ENCODE peak calls at places on chromosomes 1 and 21, in eight cellular contexts. P is IMR-90, C is breast epithelium, A is GM12892, F is tibial nerve, N is ovary, W is stomach, Q is HCT116. G is an unnamed sample.

GRCh38 chr1:17704176-17704575 is 51.0 kb upstream of the ACTL8 start:
- DNase-seq in P (no peak), C (no peak), A (no peak), F (no peak), N (no peak), W (no peak), Q (no peak), G (no peak)

GRCh38 chr1:152753586-152753985 is 4.2 kb upstream of the KPRP start:
- DNase-seq in P (no peak), C (no peak), A (no peak), F (no peak), N (no peak), W (no peak), Q (no peak), G (no peak)

GRCh38 chr1:184535191-184535970 is 148.6 kb downstream of the C1orf21 start:
- DNase-seq in P (peak), C (no peak), A (no peak), F (no peak), N (no peak), W (no peak), Q (no peak), G (no peak)

GRCh38 chr21:42456457-42456856 is 39.6 kb downstream of the RSPH1 start:
- DNase-seq in P (no peak), C (no peak), A (no peak), F (no peak), N (no peak), W (no peak), Q (no peak), G (no peak)

GRCh38 chr1:27686223-27686990 is 14.4 kb upstream of the IFI6 start:
- DNase-seq in P (no peak), C (no peak), A (no peak), F (no peak), N (no peak), W (peak), Q (no peak), G (no peak)

GRCh38 chr21:44898851-44899767 is 21.6 kb downstream of the ITGB2 start:
- DNase-seq in P (no peak), C (no peak), A (no peak), F (no peak), N (no peak), W (no peak), Q (no peak), G (no peak)

GRCh38 chr1:225700889-225701465 is 48.1 kb upstream of the ENAH start:
- DNase-seq in P (peak), C (no peak), A (no peak), F (no peak), N (no peak), W (no peak), Q (no peak), G (no peak)

GRCh38 chr1:227898502-227899140 is 49.1 kb downstream of the WNT9A start:
- DNase-seq in P (no peak), C (peak), A (no peak), F (no peak), N (peak), W (no peak), Q (no peak), G (no peak)

GRCh38 chr1:115828101-115829022 is 12.6 kb downstream of the NHLH2 start:
- DNase-seq in P (peak), C (no peak), A (no peak), F (no peak), N (peak), W (peak), Q (no peak), G (no peak)

GRCh38 chr1:235974616-235975015 is 90.3 kb downstream of the NID1 start:
- DNase-seq in P (peak), C (no peak), A (no peak), F (no peak), N (no peak), W (no peak), Q (no peak), G (no peak)

GRCh38 chr1:78283691-78284090 is 207.1 kb upstream of the PTGFR start:
- DNase-seq in P (no peak), C (no peak), A (no peak), F (no peak), N (no peak), W (no peak), Q (no peak), G (no peak)

GRCh38 chr1:12011998-12012397 is 7.3 kb upstream of the MIIP start:
- DNase-seq in P (no peak), C (no peak), A (no peak), F (no peak), N (no peak), W (no peak), Q (no peak), G (no peak)

GRCh38 chr1:68093737-68094136 is 43.3 kb upstream of the DIRAS3 start:
- DNase-seq in P (no peak), C (no peak), A (no peak), F (no peak), N (no peak), W (no peak), Q (no peak), G (no peak)

GRCh38 chr1:79100385-79100784 is 93.9 kb upstream of the ADGRL4 start:
- DNase-seq in P (peak), C (no peak), A (no peak), F (no peak), N (no peak), W (no peak), Q (no peak), G (peak)

GRCh38 chr1:12539705-12540579 is 78.1 kb downstream of the DHRS3 start:
- DNase-seq in P (peak), C (peak), A (no peak), F (peak), N (peak), W (peak), Q (peak), G (peak)

GRCh38 chr1:18045206-18045605 is 62.4 kb upstream of the IGSF21 start:
- DNase-seq in P (no peak), C (no peak), A (no peak), F (no peak), N (no peak), W (no peak), Q (no peak), G (no peak)

GRCh38 chr1:15189692-15190321 is 36.3 kb downstream of the TMEM51 start:
- DNase-seq in P (no peak), C (no peak), A (no peak), F (no peak), N (no peak), W (no peak), Q (no peak), G (no peak)

GRCh38 chr1:68811806-68812205 is 314.9 kb upstream of the DEPDC1 start:
- DNase-seq in P (no peak), C (no peak), A (no peak), F (no peak), N (no peak), W (no peak), Q (no peak), G (no peak)

GRCh38 chr1:21550097-21550496 is 40.9 kb downstream of the ALPL start:
- DNase-seq in P (peak), C (no peak), A (no peak), F (no peak), N (no peak), W (no peak), Q (no peak), G (no peak)

GRCh38 chr1:59487335-59488031 is 190.6 kb downstream of the FGGY start:
- DNase-seq in P (peak), C (peak), A (no peak), F (no peak), N (no peak), W (no peak), Q (no peak), G (no peak)

GRCh38 chr1:212415107-212415841 is 588 bp upstream of the PACC1 start:
- DNase-seq in P (no peak), C (no peak), A (no peak), F (no peak), N (no peak), W (no peak), Q (no peak), G (no peak)

GRCh38 chr1:243490147-243490546 is 234.3 kb downstream of the SDCCAG8 start:
- DNase-seq in P (no peak), C (no peak), A (no peak), F (no peak), N (no peak), W (no peak), Q (no peak), G (no peak)

GRCh38 chr1:201598396-201598795 is 59.5 kb downstream of the NAV1 start:
- DNase-seq in P (no peak), C (no peak), A (no peak), F (no peak), N (no peak), W (no peak), Q (no peak), G (no peak)

GRCh38 chr1:14804626-14805025 is 206.1 kb downstream of the KAZN start:
- DNase-seq in P (no peak), C (no peak), A (no peak), F (no peak), N (no peak), W (no peak), Q (peak), G (peak)

GRCh38 chr1:234628099-234628498 is 18.1 kb upstream of the IRF2BP2 start:
- DNase-seq in P (peak), C (no peak), A (no peak), F (no peak), N (no peak), W (peak), Q (no peak), G (no peak)

GRCh38 chr1:38330799-38331198 is 284.2 kb upstream of the POU3F1 start:
- DNase-seq in P (no peak), C (no peak), A (no peak), F (no peak), N (no peak), W (no peak), Q (no peak), G (no peak)

GRCh38 chr1:24963943-24964677 is 34.0 kb upstream of the RUNX3 start:
- DNase-seq in P (no peak), C (no peak), A (no peak), F (no peak), N (no peak), W (no peak), Q (no peak), G (no peak)

GRCh38 chr1:24963099-24963872 is 33.2 kb upstream of the RUNX3 start:
- DNase-seq in P (no peak), C (no peak), A (no peak), F (no peak), N (no peak), W (no peak), Q (no peak), G (no peak)

GRCh38 chr1:24965571-24965930 is 35.5 kb upstream of the RUNX3 start:
- DNase-seq in P (no peak), C (no peak), A (no peak), F (no peak), N (no peak), W (no peak), Q (no peak), G (no peak)

GRCh38 chr1:24966121-24966723 is 36.1 kb upstream of the RUNX3 start:
- DNase-seq in P (no peak), C (no peak), A (no peak), F (no peak), N (no peak), W (no peak), Q (no peak), G (no peak)

GRCh38 chr1:24964811-24965570 is 34.9 kb upstream of the RUNX3 start:
- DNase-seq in P (peak), C (peak), A (peak), F (no peak), N (no peak), W (peak), Q (no peak), G (no peak)
- TF ChIP-seq POLR2A in P (no peak), C (no peak), A (peak), F (no peak), N (no peak), W (no peak), Q (no peak), G (no peak)

DNA sequence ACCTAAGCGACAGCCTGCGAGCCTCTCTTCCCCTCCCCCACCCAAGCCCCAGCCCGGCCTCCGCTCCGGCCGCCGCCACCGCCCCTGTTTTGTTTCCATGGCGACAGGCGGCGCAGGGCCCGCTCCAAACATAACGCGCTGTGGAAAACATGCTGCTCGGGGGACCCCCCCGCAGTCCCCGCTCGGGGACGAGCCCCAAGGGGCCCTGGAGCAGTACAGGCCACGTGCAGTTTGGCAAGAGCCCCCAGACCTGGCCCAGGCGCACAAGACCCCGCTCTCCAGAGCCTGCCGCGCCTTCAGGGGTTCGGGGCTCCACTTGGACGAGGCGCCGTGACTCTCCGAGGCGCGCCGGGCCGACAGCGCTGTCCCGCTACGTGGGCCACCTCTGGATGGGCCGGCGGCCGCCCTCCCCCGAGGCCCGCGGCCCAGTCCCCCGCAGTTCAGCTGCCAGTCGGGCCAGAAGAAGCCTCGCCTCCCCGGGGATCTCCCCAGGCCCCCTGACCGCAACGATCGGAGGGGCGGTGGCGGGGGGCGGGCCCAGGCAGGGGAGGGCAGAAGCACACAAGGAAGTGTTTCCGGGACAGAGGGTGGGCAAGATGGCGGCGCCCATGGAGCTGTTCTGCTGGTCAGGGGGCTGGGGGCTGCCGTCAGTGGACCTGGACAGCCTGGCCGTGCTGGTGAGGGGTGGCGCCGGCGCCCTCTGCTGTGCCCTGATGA is at the start of gene MTX1:
- DNase-seq in P (peak), C (peak), A (peak), F (peak), N (peak), W (peak), Q (no peak), G (peak)
- TF ChIP-seq POLR2A in P (peak), C (peak), A (peak), F (peak), N (peak), W (no peak), Q (no peak), G (peak)

GRCh38 chr1:229557913-229558414 is 543 bp downstream of the ABCB10 start:
- DNase-seq in P (no peak), C (no peak), A (peak), F (no peak), N (peak), W (peak), Q (no peak), G (peak)

GRCh38 chr1:229554886-229555621 is 3.5 kb downstream of the ABCB10 start:
- DNase-seq in P (no peak), C (no peak), A (no peak), F (no peak), N (no peak), W (no peak), Q (no peak), G (no peak)

GRCh38 chr1:229557214-229557850 is 1.2 kb downstream of the ABCB10 start:
- DNase-seq in P (peak), C (no peak), A (no peak), F (no peak), N (no peak), W (no peak), Q (no peak), G (no peak)

GRCh38 chr1:229558460-229559335 is at the start of gene ABCB10:
- DNase-seq in P (peak), C (peak), A (peak), F (peak), N (peak), W (peak), Q (peak), G (peak)

GRCh38 chr1:229556551-229556950 is 2.0 kb downstream of the ABCB10 start:
- DNase-seq in P (no peak), C (no peak), A (no peak), F (no peak), N (no peak), W (no peak), Q (no peak), G (no peak)
- TF ChIP-seq POLR2A in P (no peak), C (no peak), A (no peak), F (no peak), N (no peak), W (no peak), Q (no peak), G (no peak)

DNA sequence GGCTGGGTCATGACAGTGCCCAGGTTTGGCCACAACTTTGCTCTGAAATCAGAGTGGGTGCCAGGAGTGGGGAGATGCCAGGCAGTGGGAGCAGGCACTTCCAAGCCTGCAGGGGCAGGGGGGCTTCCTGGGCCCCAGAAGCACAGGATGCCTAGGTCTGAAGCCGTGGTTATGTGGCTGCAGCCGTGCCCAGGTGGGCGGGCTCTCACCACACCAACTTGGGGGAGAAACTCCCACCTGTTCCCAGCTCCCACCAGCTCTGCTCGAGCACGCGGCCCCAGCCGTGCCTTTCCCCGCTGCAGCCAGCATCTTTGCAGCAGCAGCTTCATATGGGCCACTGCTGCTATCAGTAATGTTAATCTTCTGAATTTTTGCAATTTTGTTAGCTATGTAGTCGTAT is 331.4 kb downstream of the USP25 start:
- DNase-seq in P (no peak), C (no peak), A (no peak), F (no peak), N (no peak), W (no peak), Q (no peak), G (no peak)
- TF ChIP-seq POLR2A in P (no peak), C (no peak), A (no peak), F (no peak), N (no peak), W (no peak), Q (no peak), G (no peak)

GRCh38 chr21:37784591-37785318 is 131.5 kb downstream of the KCNJ6 start:
- DNase-seq in P (no peak), C (no peak), A (no peak), F (no peak), N (no peak), W (no peak), Q (no peak), G (no peak)
- TF ChIP-seq POLR2A in P (no peak), C (no peak), A (no peak), F (no peak), N (no peak), W (no peak), Q (no peak), G (no peak)

GRCh38 chr1:223707270-223708000 is 4.9 kb upstream of the CAPN2 start:
- DNase-seq in P (peak), C (peak), A (no peak), F (no peak), N (peak), W (peak), Q (peak), G (no peak)
- TF ChIP-seq POLR2A in P (peak), C (peak), A (no peak), F (no peak), N (no peak), W (no peak), Q (no peak), G (no peak)

DNA sequence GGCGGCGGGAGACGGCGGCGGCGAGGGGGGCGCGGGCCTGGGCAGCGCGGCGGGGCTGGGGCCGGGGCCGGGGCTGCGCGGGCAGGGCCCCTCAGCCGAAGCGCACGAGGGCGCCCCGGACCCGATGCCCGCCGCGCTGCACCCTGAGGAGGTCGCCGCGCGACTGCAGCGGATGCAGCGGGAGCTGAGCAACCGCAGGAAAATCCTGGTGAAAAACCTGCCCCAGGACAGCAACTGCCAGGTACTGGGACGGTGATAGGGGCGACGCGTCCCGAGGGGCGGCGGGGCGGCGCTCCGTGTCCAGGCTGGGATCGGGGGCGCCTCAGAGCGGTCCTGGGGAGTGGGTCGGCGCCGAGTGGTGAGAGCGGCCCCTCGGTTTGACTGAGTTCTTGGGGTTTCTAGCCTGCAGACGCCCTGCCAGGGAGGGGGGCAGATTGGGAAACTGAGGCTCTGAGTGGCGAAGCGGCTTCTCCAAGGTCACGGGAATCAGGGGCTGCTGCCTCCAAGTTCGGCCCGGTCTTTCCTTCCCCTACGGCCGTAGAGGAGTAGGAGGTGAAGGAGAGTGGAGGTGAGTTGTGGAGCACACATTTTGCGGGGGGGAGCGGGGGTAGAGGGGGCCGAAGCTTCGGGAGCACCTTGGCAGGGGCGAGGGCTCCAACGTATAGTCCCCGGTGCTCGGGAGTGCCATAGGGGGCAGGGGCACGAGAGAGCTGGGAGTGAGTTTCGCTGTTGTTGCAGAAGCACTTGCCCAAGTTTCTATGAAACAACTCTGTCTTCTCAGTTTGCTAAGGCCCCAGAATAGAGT is 508 bp downstream of the RAVER2 start:
- DNase-seq in P (no peak), C (no peak), A (peak), F (no peak), N (peak), W (peak), Q (no peak), G (peak)
- TF ChIP-seq POLR2A in P (no peak), C (no peak), A (no peak), F (no peak), N (no peak), W (no peak), Q (no peak), G (no peak)

GRCh38 chr1:43978264-43978550 is 803 bp upstream of the B4GALT2 start:
- DNase-seq in P (no peak), C (no peak), A (no peak), F (no peak), N (no peak), W (no peak), Q (no peak), G (no peak)

GRCh38 chr1:43979528-43980254 is 681 bp downstream of the B4GALT2 start:
- DNase-seq in P (peak), C (no peak), A (peak), F (no peak), N (peak), W (peak), Q (no peak), G (peak)

GRCh38 chr1:43979261-43979527 is 184 bp downstream of the B4GALT2 start:
- DNase-seq in P (no peak), C (no peak), A (no peak), F (no peak), N (no peak), W (no peak), Q (no peak), G (no peak)

GRCh38 chr1:43977376-43978263 is 1.4 kb upstream of the B4GALT2 start:
- DNase-seq in P (no peak), C (no peak), A (no peak), F (no peak), N (no peak), W (no peak), Q (no peak), G (no peak)

GRCh38 chr1:43978551-43979260 is at the start of gene B4GALT2:
- DNase-seq in P (no peak), C (no peak), A (peak), F (no peak), N (peak), W (peak), Q (no peak), G (peak)
- TF ChIP-seq POLR2A in P (peak), C (no peak), A (peak), F (no peak), N (no peak), W (no peak), Q (peak), G (no peak)

GRCh38 chr1:230833511-230833910 is 34.8 kb downstream of the C1orf198 start:
- DNase-seq in P (no peak), C (no peak), A (no peak), F (no peak), N (no peak), W (no peak), Q (no peak), G (no peak)

GRCh38 chr1:230832466-230832865 is 35.9 kb downstream of the C1orf198 start:
- DNase-seq in P (no peak), C (no peak), A (no peak), F (no peak), N (no peak), W (no peak), Q (no peak), G (no peak)

GRCh38 chr1:230828421-230828820 is 39.9 kb downstream of the C1orf198 start:
- DNase-seq in P (no peak), C (no peak), A (no peak), F (no peak), N (no peak), W (no peak), Q (no peak), G (no peak)

GRCh38 chr1:230834292-230834691 is 34.0 kb downstream of the C1orf198 start:
- DNase-seq in P (no peak), C (no peak), A (no peak), F (no peak), N (no peak), W (no peak), Q (no peak), G (no peak)

GRCh38 chr1:230831706-230832105 is 36.6 kb downstream of the C1orf198 start:
- DNase-seq in P (no peak), C (no peak), A (no peak), F (no peak), N (no peak), W (no peak), Q (no peak), G (no peak)
- TF ChIP-seq POLR2A in P (no peak), C (no peak), A (no peak), F (no peak), N (no peak), W (no peak), Q (no peak), G (no peak)